ENCODE peak calls at places on chromosome 9, in nine cellular contexts. B, P, V, F, J, U, W, C and H are unnamed samples. For H3K9me3, the result is how much of the 10 kb centered on the place peaks cover.

GRCh38 chr9:124964056-124964455 is 23.2 kb upstream of the GOLGA1 start:
- DNase-seq in B (no peak), P (no peak), V (no peak), F (no peak), J (no peak), U (no peak), W (no peak), C (no peak), H (no peak)

GRCh38 chr9:127976943-127977871 is 3.6 kb downstream of the EEIG1 start:
- DNase-seq in B (no peak), P (no peak), V (no peak), F (no peak), J (no peak), U (no peak), W (no peak), C (no peak), H (no peak)

GRCh38 chr9:89814340-89815040 is 209.7 kb downstream of the GADD45G start:
- DNase-seq in B (no peak), P (no peak), V (no peak), F (no peak), J (peak), U (no peak), W (peak), C (no peak), H (no peak)

GRCh38 chr9:97397220-97397619 is 14.7 kb upstream of the TDRD7 start:
- DNase-seq in B (no peak), P (peak), V (no peak), F (no peak), J (no peak), U (no peak), W (no peak), C (no peak), H (no peak)

GRCh38 chr9:20980713-20981481 is 50.5 kb downstream of the HACD4 start:
- DNase-seq in B (no peak), P (peak), V (no peak), F (no peak), J (no peak), U (no peak), W (peak), C (no peak), H (no peak)

GRCh38 chr9:117344892-117345660 is 69.8 kb downstream of the ASTN2 start:
- DNase-seq in B (no peak), P (no peak), V (no peak), F (no peak), J (no peak), U (no peak), W (no peak), C (no peak), H (no peak)

GRCh38 chr9:8365466-8366160 is 566.0 kb upstream of the DMAC1 start:
- DNase-seq in B (no peak), P (no peak), V (no peak), F (no peak), J (no peak), U (no peak), W (no peak), C (no peak), H (no peak)

GRCh38 chr9:2745560-2746380 is 28.5 kb downstream of the KCNV2 start:
- DNase-seq in B (no peak), P (peak), V (no peak), F (no peak), J (no peak), U (no peak), W (no peak), C (no peak), H (no peak)

GRCh38 chr9:33081128-33081851 is 4.8 kb upstream of the SMU1 start:
- DNase-seq in B (peak), P (peak), V (peak), F (no peak), J (peak), U (peak), W (peak), C (peak), H (peak)

GRCh38 chr9:97900738-97901565 is 21.3 kb downstream of the TRMO start:
- DNase-seq in B (no peak), P (peak), V (no peak), F (no peak), J (no peak), U (peak), W (peak), C (peak), H (no peak)

GRCh38 chr9:37324261-37324683 is 98.2 kb upstream of the GRHPR start:
- DNase-seq in B (no peak), P (no peak), V (no peak), F (no peak), J (no peak), U (peak), W (no peak), C (no peak), H (no peak)

GRCh38 chr9:93587651-93588347 is 11.4 kb downstream of the PHF2 start:
- DNase-seq in B (no peak), P (no peak), V (no peak), F (no peak), J (peak), U (no peak), W (no peak), C (no peak), H (no peak)

GRCh38 chr9:16422114-16422513 is 448.4 kb downstream of the BNC2 start:
- DNase-seq in B (no peak), P (no peak), V (no peak), F (no peak), J (no peak), U (peak), W (no peak), C (no peak), H (no peak)

GRCh38 chr9:79667716-79668458 is 96.1 kb downstream of the TLE4 start:
- DNase-seq in B (no peak), P (peak), V (no peak), F (no peak), J (no peak), U (no peak), W (no peak), C (no peak), H (no peak)
- H3K9me3 ChIP-seq in B (under half), P (under half), V (under half), F (under half), J (under half), U (under half), W (under half), C (under half), H (under half)

GRCh38 chr9:4829956-4830355 is 37.2 kb downstream of the RCL1 start:
- DNase-seq in B (no peak), P (peak), V (no peak), F (no peak), J (no peak), U (no peak), W (peak), C (no peak), H (no peak)
- H3K4me3 ChIP-seq in B (no peak), P (no peak), V (no peak), F (no peak), J (no peak), U (no peak), W (no peak), C (no peak), H (no peak)

DNA sequence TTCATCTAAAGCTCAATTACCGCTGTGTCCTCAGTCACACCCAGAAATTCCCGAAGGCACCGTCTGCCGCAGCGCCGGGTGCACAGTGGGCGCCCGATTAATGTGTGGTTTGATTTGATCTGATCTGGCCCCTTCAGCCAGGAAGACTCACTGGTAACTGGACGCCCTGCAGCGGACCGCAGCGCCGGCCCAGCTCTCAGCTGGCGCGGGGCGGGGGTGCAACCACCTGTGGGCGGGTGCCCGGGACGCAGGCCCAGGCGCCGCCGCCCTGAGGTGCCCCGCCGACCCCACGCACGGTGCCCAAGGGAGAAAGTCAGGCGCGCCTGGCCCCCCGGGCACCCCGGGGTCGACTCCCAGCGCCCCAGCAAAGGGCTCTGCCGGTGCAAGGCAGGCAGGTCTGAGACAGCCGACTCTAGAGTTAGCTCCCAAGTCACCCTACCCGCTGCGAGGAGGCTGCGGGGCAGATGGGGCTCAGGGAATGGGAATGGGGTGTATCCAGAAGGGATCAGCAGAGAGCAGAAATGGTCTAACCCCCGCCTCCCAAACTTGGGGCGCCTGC is 1.7 kb downstream of the EPB41L4B start:
- DNase-seq in B (no peak), P (peak), V (no peak), F (no peak), J (no peak), U (peak), W (no peak), C (no peak), H (no peak)
- H3K27ac ChIP-seq in B (peak), P (peak), V (no peak), F (no peak), J (no peak), U (no peak), W (no peak), C (no peak), H (no peak)

GRCh38 chr9:11966804-11967203 is 726.4 kb upstream of the TYRP1 start:
- DNase-seq in B (no peak), P (no peak), V (no peak), F (no peak), J (no peak), U (peak), W (no peak), C (no peak), H (no peak)

GRCh38 chr9:11962327-11962726 is 730.9 kb upstream of the TYRP1 start:
- DNase-seq in B (no peak), P (peak), V (no peak), F (no peak), J (no peak), U (no peak), W (no peak), C (no peak), H (no peak)
- H3K9me3 ChIP-seq in B (under half), P (under half), V (under half), F (under half), J (under half), U (under half), W (under half), C (under half), H (under half)

GRCh38 chr9:87502446-87503232 is 5.0 kb downstream of the DAPK1 start:
- DNase-seq in B (no peak), P (no peak), V (no peak), F (no peak), J (no peak), U (no peak), W (no peak), C (no peak), H (no peak)
- H3K4me3 ChIP-seq in B (no peak), P (no peak), V (no peak), F (no peak), J (no peak), U (no peak), W (no peak), C (no peak), H (no peak)

GRCh38 chr9:95508242-95508967 is 8.4 kb downstream of the PTCH1 start:
- DNase-seq in B (no peak), P (no peak), V (no peak), F (no peak), J (no peak), U (no peak), W (peak), C (no peak), H (no peak)

GRCh38 chr9:95510610-95511231 is 6.0 kb downstream of the PTCH1 start:
- DNase-seq in B (peak), P (peak), V (peak), F (peak), J (peak), U (peak), W (peak), C (peak), H (peak)

GRCh38 chr9:95507456-95508241 is 9.1 kb downstream of the PTCH1 start:
- DNase-seq in B (no peak), P (peak), V (peak), F (peak), J (no peak), U (peak), W (peak), C (no peak), H (no peak)

GRCh38 chr9:95509851-95510529 is 6.8 kb downstream of the PTCH1 start:
- DNase-seq in B (no peak), P (no peak), V (no peak), F (no peak), J (no peak), U (no peak), W (peak), C (no peak), H (no peak)

GRCh38 chr9:95508968-95509850 is 7.6 kb downstream of the PTCH1 start:
- DNase-seq in B (peak), P (peak), V (peak), F (no peak), J (peak), U (peak), W (peak), C (peak), H (no peak)
- H3K27ac ChIP-seq in B (peak), P (no peak), V (peak), F (peak), J (peak), U (peak), W (peak), C (peak), H (peak)

GRCh38 chr9:103210607-103211006 is 215.5 kb downstream of the CYLC2 start:
- DNase-seq in B (no peak), P (no peak), V (no peak), F (no peak), J (no peak), U (no peak), W (no peak), C (no peak), H (no peak)
- H3K9me3 ChIP-seq in B (under half), P (under half), V (under half), F (under half), J (under half), U (under half), W (under half), C (under half), H (under half)